ENCODE peak calls at places on chromosomes 7 and 10, in five cellular contexts. F, T, H, O and L are unnamed samples.

GRCh38 chr10:101065479-101066145 is 3.8 kb downstream of the KAZALD1 start:
- DNase-seq in T (no peak), O (no peak), F (no peak), H (no peak), L (no peak)

GRCh38 chr10:114265392-114266053 is 26.5 kb downstream of the VWA2 start:
- DNase-seq in T (no peak), H (no peak), F (no peak), O (no peak), L (no peak)

GRCh38 chr7:75983471-75984129 is 10.8 kb downstream of the TMEM120A start:
- DNase-seq in F (no peak), T (no peak), H (no peak), O (no peak), L (no peak)

GRCh38 chr10:17115683-17116082 is 13.9 kb downstream of the CUBN start:
- DNase-seq in O (no peak), T (peak; percentile 80), H (no peak), F (no peak), L (no peak)

GRCh38 chr10:80966326-80966986 is 428.8 kb downstream of the SH2D4B start:
- DNase-seq in H (no peak), T (no peak), O (no peak), F (no peak), L (no peak)

GRCh38 chr7:69365588-69366241 is 232.6 kb upstream of the AUTS2 start:
- DNase-seq in T (peak; percentile 9), O (no peak), F (no peak), H (no peak), L (no peak)

GRCh38 chr7:141551773-141552162 is 558 bp downstream of the AGK start:
- DNase-seq in O (peak; percentile 16), T (no peak), F (no peak), H (no peak), L (no peak)

GRCh38 chr10:5666324-5667220 is at the start of gene ASB13:
- DNase-seq in O (peak; percentile 61), H (peak; percentile 14), F (peak; percentile 69), T (peak; percentile 62), L (peak; percentile 53)

GRCh38 chr7:89593125-89593524 is 561.1 kb upstream of the STEAP1 start:
- DNase-seq in H (no peak), O (no peak), F (no peak), T (no peak), L (no peak)

GRCh38 chr7:1850111-1850975 is 180.3 kb downstream of the ELFN1 start:
- DNase-seq in O (peak; percentile 3), H (no peak), F (peak; percentile 19), T (no peak), L (no peak)

GRCh38 chr7:34900891-34901493 is 136.3 kb downstream of the DPY19L1 start:
- DNase-seq in T (no peak), O (peak; percentile 9), H (no peak), F (no peak), L (no peak)